ENCODE peak calls at places on chromosomes 12 and 14, in four cellular contexts. D is K562, Z is transverse colon, G is A549. T is an unnamed sample. For H3K4me1, the result is how much of the 10 kb centered on the place peaks cover.

GRCh38 chr14:74517731-74518130 is 24.2 kb downstream of the ISCA2 start:
- DNase-seq in Z (no peak), D (no peak), G (no peak), T (no peak)

GRCh38 chr14:74085047-74085637 is 386 bp downstream of the LIN52 start:
- DNase-seq in Z (no peak), D (peak), G (peak), T (peak)

GRCh38 chr12:104292872-104293794 is 10.4 kb upstream of the EID3 start:
- DNase-seq in D (no peak), G (no peak), Z (no peak), T (peak)

GRCh38 chr12:129964826-129965457 is 61.1 kb upstream of the TMEM132D start:
- DNase-seq in G (no peak), D (no peak), Z (no peak), T (no peak)

GRCh38 chr14:68695326-68695768 is 97.5 kb downstream of the ZFP36L1 start:
- DNase-seq in D (no peak), G (peak), Z (no peak), T (no peak)

GRCh38 chr12:56487448-56488040 is 417 bp downstream of the GLS2 start:
- DNase-seq in G (no peak), D (no peak), Z (peak), T (no peak)

GRCh38 chr14:34160619-34161018 is 209.7 kb upstream of the EGLN3 start:
- DNase-seq in Z (no peak), G (no peak), D (no peak), T (no peak)

GRCh38 chr14:63544641-63545234 is 1.6 kb upstream of the PPP2R5E start:
- DNase-seq in D (peak), Z (no peak), G (peak), T (no peak)

GRCh38 chr14:36055681-36056225 is 120.8 kb downstream of the PTCSC3 start:
- DNase-seq in Z (no peak), D (no peak), G (no peak), T (no peak)

GRCh38 chr12:129984097-129984496 is 80.3 kb upstream of the TMEM132D start:
- DNase-seq in G (no peak), Z (no peak), D (no peak), T (no peak)

GRCh38 chr12:107411792-107412535 is 273.6 kb upstream of the PWP1 start:
- DNase-seq in G (peak), Z (no peak), D (no peak), T (no peak)

GRCh38 chr12:11795192-11795909 is 145.9 kb downstream of the ETV6 start:
- DNase-seq in D (no peak), G (no peak), Z (peak), T (no peak)

GRCh38 chr14:69672372-69672771 is 61.0 kb downstream of the SUSD6 start:
- DNase-seq in D (no peak), Z (no peak), G (no peak), T (no peak)

GRCh38 chr14:61467281-61467680 is 145.9 kb downstream of the PRKCH start:
- DNase-seq in Z (no peak), D (no peak), G (no peak), T (no peak)

GRCh38 chr12:102543494-102543893 is 63.1 kb upstream of the IGF1 start:
- DNase-seq in Z (no peak), D (no peak), G (no peak), T (no peak)

GRCh38 chr12:65881348-65881961 is 57.2 kb downstream of the HMGA2 start:
- DNase-seq in G (no peak), Z (peak), D (no peak), T (peak)
- H3K4me1 ChIP-seq in G (under half), Z (under half), D (under half), T (half or more)

DNA sequence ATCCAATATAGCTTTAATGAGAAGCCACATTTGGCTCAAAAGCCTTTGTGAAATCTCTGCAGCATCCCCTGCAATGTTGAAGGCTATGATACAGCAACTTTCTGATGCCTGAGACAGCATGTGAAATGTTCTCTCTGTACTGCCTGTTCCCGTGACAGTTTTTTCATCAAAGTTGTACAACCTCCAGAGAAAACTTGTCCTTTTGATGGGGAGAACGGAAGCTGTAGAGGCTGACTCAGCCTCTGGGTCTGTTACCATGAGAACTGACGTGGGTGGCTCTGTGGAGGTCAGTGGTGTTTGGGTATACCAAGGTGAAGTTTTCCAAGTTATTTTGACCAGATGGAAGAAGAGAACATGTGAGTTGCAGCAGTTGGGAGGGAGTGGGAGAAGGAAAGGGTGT is 17.0 kb downstream of the SLC4A8 start:
- DNase-seq in G (no peak), D (no peak), Z (no peak), T (no peak)
- H3K4me3 ChIP-seq in G (no peak), D (no peak), Z (no peak), T (no peak)

GRCh38 chr12:124434364-124434763 is 133.0 kb downstream of the NCOR2 start:
- DNase-seq in Z (no peak), G (no peak), D (no peak), T (no peak)
- H3K4me1 ChIP-seq in Z (under half), G (under half), D (under half), T (under half)

DNA sequence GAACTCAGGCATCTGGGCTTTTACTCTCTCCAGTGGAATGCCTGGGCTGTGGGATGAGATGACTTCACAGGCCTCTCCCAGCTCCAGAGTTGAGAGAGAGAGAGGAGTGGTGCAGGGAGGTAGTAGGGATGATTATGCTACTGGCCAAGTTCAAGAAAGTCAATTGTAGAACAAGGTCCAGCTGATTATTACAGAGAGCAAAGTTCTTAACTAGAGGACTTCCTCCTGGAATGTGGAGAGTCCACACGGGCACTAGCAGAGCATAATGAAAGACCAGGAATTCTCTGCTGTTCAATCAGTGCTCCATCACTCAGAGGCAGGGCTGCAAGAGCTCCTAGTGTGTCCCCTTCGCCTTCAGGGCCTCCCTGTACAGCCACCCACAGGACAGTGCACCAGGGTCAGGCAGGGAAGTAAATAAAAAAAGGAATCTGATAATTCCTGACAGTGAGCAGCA is 651 bp upstream of the EMP1 start:
- DNase-seq in G (no peak), Z (peak), D (no peak), T (no peak)
- H3K4me3 ChIP-seq in G (no peak), Z (no peak), D (no peak), T (no peak)

GRCh38 chr14:90552465-90553297 is 155.9 kb downstream of the CALM1 start:
- DNase-seq in G (no peak), D (no peak), Z (no peak), T (no peak)

GRCh38 chr14:90551733-90552464 is 155.1 kb downstream of the CALM1 start:
- DNase-seq in D (no peak), G (no peak), Z (no peak), T (no peak)

GRCh38 chr14:90553298-90553920 is 156.6 kb downstream of the CALM1 start:
- DNase-seq in G (no peak), Z (no peak), D (no peak), T (no peak)

GRCh38 chr14:90549794-90550591 is 153.2 kb downstream of the CALM1 start:
- DNase-seq in G (no peak), D (no peak), Z (no peak), T (no peak)

GRCh38 chr14:90551070-90551704 is 154.4 kb downstream of the CALM1 start:
- DNase-seq in G (no peak), Z (no peak), D (no peak), T (no peak)
- H3K4me1 ChIP-seq in G (under half), Z (under half), D (under half), T (under half)

GRCh38 chr12:132600048-132601032 is 10.0 kb downstream of the LRCOL1 start:
- DNase-seq in Z (peak), G (peak), D (peak), T (peak)
- H3K4me3 ChIP-seq in Z (peak), G (peak), D (peak), T (peak)

T was measured in HAP-1.